ENCODE peak calls at places on chromosome 19, in five cellular contexts. Q is RPMI7951, E is HS-27A, F is hypothalamus, S is NCI-H1417. U is an unnamed sample.

GRCh38 chr19:21468791-21469190 is 36.6 kb upstream of the ZNF429 start:
- DNase-seq in F (no peak), E (no peak), S (no peak), Q (no peak), U (no peak)

GRCh38 chr19:41531438-41532311 is 44.3 kb upstream of the CEACAM21 start:
- DNase-seq in S (no peak), F (no peak), Q (peak; percentile 68), E (no peak), U (peak; percentile 73)

GRCh38 chr19:10551698-10552301 is 8.1 kb downstream of the ATG4D start:
- DNase-seq in Q (no peak), S (peak; percentile 7), F (no peak), E (no peak), U (no peak)

GRCh38 chr19:39982883-39983282 is 11.9 kb downstream of the PSMC4 start:
- DNase-seq in E (no peak), S (no peak), Q (no peak), F (no peak), U (no peak)

GRCh38 chr19:58021541-58022282 is 12.1 kb upstream of the ZSCAN1 start:
- DNase-seq in Q (peak; percentile 64), F (peak; percentile 33), E (no peak), S (peak; percentile 38), U (no peak)

GRCh38 chr19:15170345-15170744 is 30.4 kb downstream of the NOTCH3 start:
- DNase-seq in E (no peak), Q (no peak), F (no peak), S (no peak), U (no peak)

GRCh38 chr19:53865918-53866696 is 1.6 kb upstream of the MYADM start:
- DNase-seq in E (no peak), F (peak; percentile 58), S (no peak), Q (peak; percentile 77), U (peak; percentile 70)

GRCh38 chr19:45515081-45515624 is 7.9 kb downstream of the VASP start:
- DNase-seq in F (no peak), Q (no peak), E (no peak), S (no peak), U (no peak)

GRCh38 chr19:54470991-54471782 is 1.9 kb downstream of the CDC42EP5 start:
- DNase-seq in S (no peak), Q (peak; percentile 28), F (no peak), E (no peak), U (no peak)

GRCh38 chr19:42965204-42965603 is 28.2 kb upstream of the PSG7 start:
- DNase-seq in S (no peak), Q (peak; percentile 64), E (peak; percentile 92), F (no peak), U (no peak)

GRCh38 chr19:50832666-50833065 is 708 bp downstream of the KLK15 start:
- DNase-seq in S (no peak), Q (no peak), F (no peak), E (no peak), U (no peak)

GRCh38 chr19:31154021-31154420 is 195.2 kb downstream of the TSHZ3 start:
- DNase-seq in E (no peak), S (no peak), F (no peak), Q (peak; percentile 77), U (no peak)

GRCh38 chr19:13001502-13002388 is 6.5 kb downstream of the NFIX start:
- DNase-seq in S (no peak), F (peak; percentile 83), Q (no peak), E (no peak), U (no peak)

GRCh38 chr19:48466571-48467325 is 2.4 kb upstream of the CYTH2 start:
- DNase-seq in F (no peak), E (no peak), Q (peak; percentile 72), S (no peak), U (no peak)

GRCh38 chr19:40424637-40425449 is 949 bp downstream of the SERTAD1 start:
- DNase-seq in S (no peak), Q (peak; percentile 37), E (peak; percentile 45), F (no peak), U (no peak)

GRCh38 chr19:709196-709964 is 645 bp downstream of the PALM start:
- DNase-seq in F (no peak), E (no peak), Q (no peak), S (peak; percentile 61), U (no peak)

GRCh38 chr19:32233885-32234284 is 111.5 kb upstream of the ZNF507 start:
- DNase-seq in E (no peak), S (no peak), F (no peak), Q (no peak), U (no peak)

GRCh38 chr19:54191671-54192453 is 754 bp downstream of the TSEN34 start:
- DNase-seq in Q (no peak), E (no peak), F (no peak), S (no peak), U (no peak)

GRCh38 chr19:35882074-35882832 is 13.9 kb downstream of the APLP1 start:
- DNase-seq in E (peak; percentile 77), F (no peak), S (peak; percentile 56), Q (peak; percentile 77), U (no peak)

GRCh38 chr19:30305346-30306060 is 66.7 kb upstream of the ZNF536 start:
- DNase-seq in Q (no peak), S (no peak), F (no peak), E (no peak), U (no peak)

GRCh38 chr19:8324186-8325050 is 3.1 kb downstream of the RPS28 start:
- DNase-seq in F (no peak), S (no peak), E (no peak), Q (no peak), U (no peak)

GRCh38 chr19:43476606-43477005 is 11.2 kb upstream of the LYPD3 start:
- DNase-seq in Q (peak; percentile 89), S (no peak), E (peak; percentile 40), F (no peak), U (no peak)

GRCh38 chr19:39218230-39219007 is 14.4 kb upstream of the SYCN start:
- DNase-seq in Q (no peak), F (no peak), S (peak; percentile 4), E (no peak), U (no peak)

GRCh38 chr19:13599681-13600080 is 93.4 kb upstream of the CACNA1A start:
- DNase-seq in E (no peak), S (no peak), F (no peak), Q (no peak), U (no peak)

GRCh38 chr19:50427997-50428425 is 4.7 kb upstream of the MYBPC2 start:
- DNase-seq in F (peak; percentile 58), Q (peak; percentile 59), E (no peak), S (no peak), U (peak; percentile 12)

GRCh38 chr19:33627962-33628839 is 6.4 kb downstream of the CHST8 start:
- DNase-seq in S (no peak), F (no peak), E (no peak), Q (no peak), U (no peak)

GRCh38 chr19:46840157-46840942 is 10.3 kb downstream of the AP2S1 start:
- DNase-seq in F (no peak), S (peak; percentile 51), E (no peak), Q (peak; percentile 61), U (peak; percentile 44)

GRCh38 chr19:35730326-35730725 is 11.9 kb downstream of the IGFLR1 start:
- DNase-seq in Q (no peak), S (no peak), E (no peak), F (no peak), U (no peak)

GRCh38 chr19:48735031-48735615 is 5.3 kb downstream of the RASIP1 start:
- DNase-seq in F (no peak), E (no peak), Q (peak; percentile 76), S (no peak), U (no peak)

U was measured in T-helper 9 cell.